ENCODE peak calls at places on chromosome 17, in six cellular contexts. One of them, this sample, is unnamed. For H3K36me3 and H3K4me1, the result is how much of the 10 kb centered on the place peaks cover.

GRCh38 chr17:52824542-52824941 is 666.0 kb upstream of the CA10 start:
- DNase-seq in CD8-positive, alpha-beta memory T cell: no peak
- DNase-seq in H1: no peak
- DNase-seq in SJSA1: no peak
- DNase-seq in stomach: no peak
- DNase-seq in transverse colon: peak
- DNase-seq in this sample: no peak

GRCh38 chr17:65953316-65954147 is 238.4 kb downstream of the CEP112 start:
- DNase-seq in transverse colon: no peak
- DNase-seq in H1: no peak
- DNase-seq in stomach: no peak
- DNase-seq in CD8-positive, alpha-beta memory T cell: no peak
- DNase-seq in SJSA1: no peak
- DNase-seq in this sample: no peak

GRCh38 chr17:57905875-57906455 is 49.2 kb downstream of the CUEDC1 start:
- DNase-seq in SJSA1: no peak
- DNase-seq in CD8-positive, alpha-beta memory T cell: no peak
- DNase-seq in H1: no peak
- DNase-seq in stomach: no peak
- DNase-seq in transverse colon: no peak
- DNase-seq in this sample: no peak

GRCh38 chr17:64938925-64939474 is 19.7 kb upstream of the LRRC37A3 start:
- DNase-seq in CD8-positive, alpha-beta memory T cell: peak
- DNase-seq in SJSA1: no peak
- DNase-seq in H1: peak
- DNase-seq in stomach: peak
- DNase-seq in transverse colon: peak
- DNase-seq in this sample: peak

GRCh38 chr17:19647697-19648474 is 665 bp upstream of the ALDH3A2 start:
- DNase-seq in stomach: peak
- DNase-seq in SJSA1: peak
- DNase-seq in H1: no peak
- DNase-seq in transverse colon: peak
- DNase-seq in CD8-positive, alpha-beta memory T cell: no peak
- DNase-seq in this sample: peak

GRCh38 chr17:8496081-8496480 is 60.4 kb downstream of the NDEL1 start:
- DNase-seq in H1: no peak
- DNase-seq in CD8-positive, alpha-beta memory T cell: no peak
- DNase-seq in transverse colon: no peak
- DNase-seq in stomach: no peak
- DNase-seq in SJSA1: no peak
- DNase-seq in this sample: no peak

GRCh38 chr17:81189670-81190530 is 23.9 kb upstream of the AATK start:
- DNase-seq in transverse colon: no peak
- DNase-seq in SJSA1: no peak
- DNase-seq in H1: no peak
- DNase-seq in CD8-positive, alpha-beta memory T cell: no peak
- DNase-seq in stomach: no peak
- DNase-seq in this sample: no peak

GRCh38 chr17:65121368-65121767 is 15.8 kb upstream of the RGS9 start:
- DNase-seq in transverse colon: no peak
- DNase-seq in stomach: no peak
- DNase-seq in H1: no peak
- DNase-seq in CD8-positive, alpha-beta memory T cell: no peak
- DNase-seq in SJSA1: no peak
- DNase-seq in this sample: no peak

GRCh38 chr17:80795737-80796136 is 195.9 kb upstream of the CHMP6 start:
- DNase-seq in stomach: no peak
- DNase-seq in CD8-positive, alpha-beta memory T cell: no peak
- DNase-seq in H1: no peak
- DNase-seq in SJSA1: no peak
- DNase-seq in transverse colon: no peak
- DNase-seq in this sample: peak

GRCh38 chr17:19285218-19285900 is 48.2 kb downstream of the EPN2 start:
- DNase-seq in H1: no peak
- DNase-seq in CD8-positive, alpha-beta memory T cell: no peak
- DNase-seq in SJSA1: no peak
- DNase-seq in transverse colon: no peak
- DNase-seq in stomach: no peak
- DNase-seq in this sample: no peak

GRCh38 chr17:55898195-55898594 is 147.3 kb downstream of the PCTP start:
- DNase-seq in CD8-positive, alpha-beta memory T cell: no peak
- DNase-seq in transverse colon: no peak
- DNase-seq in SJSA1: peak
- DNase-seq in H1: no peak
- DNase-seq in stomach: no peak
- DNase-seq in this sample: no peak

GRCh38 chr17:78472035-78472905 is 93.8 kb downstream of the PGS1 start:
- DNase-seq in SJSA1: no peak
- DNase-seq in stomach: no peak
- DNase-seq in transverse colon: no peak
- DNase-seq in CD8-positive, alpha-beta memory T cell: no peak
- DNase-seq in H1: no peak
- DNase-seq in this sample: no peak

GRCh38 chr17:56597495-56597990 is 4.0 kb downstream of the NOG start:
- DNase-seq in stomach: no peak
- DNase-seq in transverse colon: no peak
- DNase-seq in H1: no peak
- DNase-seq in CD8-positive, alpha-beta memory T cell: peak
- DNase-seq in SJSA1: peak
- DNase-seq in this sample: peak

GRCh38 chr17:78441271-78441986 is 63.0 kb downstream of the PGS1 start:
- DNase-seq in SJSA1: no peak
- DNase-seq in CD8-positive, alpha-beta memory T cell: no peak
- DNase-seq in transverse colon: no peak
- DNase-seq in H1: no peak
- DNase-seq in stomach: no peak
- DNase-seq in this sample: no peak

GRCh38 chr17:17108681-17109049 is 66.4 kb downstream of the MPRIP start:
- DNase-seq in stomach: peak
- DNase-seq in SJSA1: no peak
- DNase-seq in transverse colon: peak
- DNase-seq in H1: no peak
- DNase-seq in CD8-positive, alpha-beta memory T cell: no peak
- DNase-seq in this sample: no peak

GRCh38 chr17:43789482-43789881 is 9.2 kb downstream of the CFAP97D1 start:
- DNase-seq in stomach: no peak
- DNase-seq in SJSA1: no peak
- DNase-seq in CD8-positive, alpha-beta memory T cell: no peak
- DNase-seq in H1: no peak
- DNase-seq in transverse colon: no peak
- DNase-seq in this sample: no peak

GRCh38 chr17:42684929-42685556 is 2.7 kb downstream of the CNTNAP1 start:
- DNase-seq in stomach: no peak
- DNase-seq in CD8-positive, alpha-beta memory T cell: no peak
- DNase-seq in transverse colon: no peak
- DNase-seq in H1: no peak
- DNase-seq in SJSA1: no peak
- DNase-seq in this sample: no peak

GRCh38 chr17:57819867-57820266 is 30.0 kb downstream of the MRPS23 start:
- DNase-seq in transverse colon: no peak
- DNase-seq in CD8-positive, alpha-beta memory T cell: no peak
- DNase-seq in SJSA1: no peak
- DNase-seq in stomach: no peak
- DNase-seq in H1: no peak
- DNase-seq in this sample: no peak

GRCh38 chr17:58710948-58711552 is 18.6 kb downstream of the RAD51C start:
- DNase-seq in transverse colon: peak
- DNase-seq in H1: no peak
- DNase-seq in stomach: peak
- DNase-seq in SJSA1: peak
- DNase-seq in CD8-positive, alpha-beta memory T cell: peak
- DNase-seq in this sample: no peak

GRCh38 chr17:6627019-6627418 is 13.5 kb downstream of the KIAA0753 start:
- DNase-seq in stomach: no peak
- DNase-seq in transverse colon: no peak
- DNase-seq in SJSA1: no peak
- DNase-seq in CD8-positive, alpha-beta memory T cell: no peak
- DNase-seq in H1: no peak
- DNase-seq in this sample: no peak

GRCh38 chr17:51260960-51261958 is 913 bp downstream of the UTP18 start:
- DNase-seq in H1: peak
- DNase-seq in CD8-positive, alpha-beta memory T cell: peak
- DNase-seq in stomach: peak
- DNase-seq in transverse colon: peak
- DNase-seq in SJSA1: peak
- DNase-seq in this sample: peak

GRCh38 chr17:29617481-29618271 is 5.0 kb downstream of the CORO6 start:
- DNase-seq in stomach: peak
- DNase-seq in H1: no peak
- DNase-seq in CD8-positive, alpha-beta memory T cell: peak
- DNase-seq in SJSA1: peak
- DNase-seq in transverse colon: peak
- DNase-seq in this sample: peak

GRCh38 chr17:35432176-35433074 is at the start of gene SLFN12:
- DNase-seq in transverse colon: peak
- DNase-seq in SJSA1: peak
- DNase-seq in CD8-positive, alpha-beta memory T cell: peak
- DNase-seq in stomach: peak
- DNase-seq in H1: peak
- DNase-seq in this sample: peak

GRCh38 chr17:66541461-66542182 is 239.2 kb downstream of the PRKCA start:
- DNase-seq in transverse colon: no peak
- DNase-seq in H1: no peak
- DNase-seq in stomach: no peak
- DNase-seq in CD8-positive, alpha-beta memory T cell: no peak
- DNase-seq in SJSA1: no peak
- DNase-seq in this sample: no peak

GRCh38 chr17:15744091-15744676 is 12.1 kb downstream of the TBC1D26 start:
- DNase-seq in H1: no peak
- DNase-seq in SJSA1: no peak
- DNase-seq in stomach: no peak
- DNase-seq in CD8-positive, alpha-beta memory T cell: no peak
- DNase-seq in transverse colon: no peak
- DNase-seq in this sample: no peak

GRCh38 chr17:15742051-15742795 is 10.1 kb downstream of the TBC1D26 start:
- DNase-seq in stomach: no peak
- DNase-seq in transverse colon: no peak
- DNase-seq in H1: no peak
- DNase-seq in SJSA1: no peak
- DNase-seq in CD8-positive, alpha-beta memory T cell: no peak
- DNase-seq in this sample: no peak

GRCh38 chr17:15742921-15743320 is 10.8 kb downstream of the TBC1D26 start:
- DNase-seq in CD8-positive, alpha-beta memory T cell: no peak
- DNase-seq in transverse colon: no peak
- DNase-seq in stomach: no peak
- DNase-seq in H1: no peak
- DNase-seq in SJSA1: no peak
- DNase-seq in this sample: no peak

GRCh38 chr17:15741624-15742023 is 9.5 kb downstream of the TBC1D26 start:
- DNase-seq in SJSA1: no peak
- DNase-seq in stomach: no peak
- DNase-seq in H1: no peak
- DNase-seq in CD8-positive, alpha-beta memory T cell: no peak
- DNase-seq in transverse colon: no peak
- DNase-seq in this sample: no peak

DNA sequence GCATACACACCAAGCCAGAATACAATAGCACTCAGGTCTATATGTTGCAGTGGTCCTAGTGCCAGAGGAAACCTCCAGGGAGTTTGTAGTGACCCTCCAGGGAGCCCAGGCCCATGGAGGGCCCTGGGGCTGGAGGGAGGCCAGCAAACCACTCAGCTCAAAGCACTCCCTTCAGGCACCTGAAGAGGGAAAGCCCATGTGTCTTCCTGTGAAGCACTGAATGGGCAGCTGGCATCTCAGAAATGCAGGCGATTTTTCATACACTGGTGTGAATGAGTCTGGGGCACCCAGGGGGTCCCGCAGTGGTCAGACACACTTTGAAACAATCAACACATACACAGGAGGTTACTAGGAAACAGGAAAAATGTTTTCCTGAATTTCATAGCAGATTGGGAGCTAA is 12.8 kb downstream of the TBC1D26 start:
- DNase-seq in transverse colon: no peak
- DNase-seq in H1: no peak
- DNase-seq in SJSA1: no peak
- DNase-seq in CD8-positive, alpha-beta memory T cell: no peak
- DNase-seq in stomach: no peak
- DNase-seq in this sample: no peak
- H3K27ac ChIP-seq in transverse colon: no peak
- H3K27ac ChIP-seq in H1: no peak
- H3K27ac ChIP-seq in SJSA1: no peak
- H3K27ac ChIP-seq in CD8-positive, alpha-beta memory T cell: no peak
- H3K27ac ChIP-seq in stomach: no peak
- H3K27ac ChIP-seq in this sample: no peak

GRCh38 chr17:47973541-47973940 is 2.6 kb downstream of the CDK5RAP3 start:
- DNase-seq in H1: no peak
- DNase-seq in transverse colon: no peak
- DNase-seq in CD8-positive, alpha-beta memory T cell: no peak
- DNase-seq in stomach: no peak
- DNase-seq in SJSA1: no peak
- DNase-seq in this sample: no peak
- H3K36me3 ChIP-seq in H1: under half
- H3K36me3 ChIP-seq in transverse colon: under half
- H3K36me3 ChIP-seq in CD8-positive, alpha-beta memory T cell: under half
- H3K36me3 ChIP-seq in stomach: half or more
- H3K36me3 ChIP-seq in SJSA1: under half
- H3K36me3 ChIP-seq in this sample: half or more

GRCh38 chr17:40112191-40112590 is 9.6 kb upstream of the MSL1 start:
- DNase-seq in H1: no peak
- DNase-seq in SJSA1: no peak
- DNase-seq in CD8-positive, alpha-beta memory T cell: no peak
- DNase-seq in stomach: no peak
- DNase-seq in transverse colon: no peak
- DNase-seq in this sample: no peak

GRCh38 chr17:40115101-40115436 is 6.7 kb upstream of the MSL1 start:
- DNase-seq in stomach: no peak
- DNase-seq in SJSA1: no peak
- DNase-seq in CD8-positive, alpha-beta memory T cell: no peak
- DNase-seq in H1: no peak
- DNase-seq in transverse colon: no peak
- DNase-seq in this sample: no peak

GRCh38 chr17:40113110-40113960 is 8.4 kb upstream of the MSL1 start:
- DNase-seq in CD8-positive, alpha-beta memory T cell: peak
- DNase-seq in transverse colon: peak
- DNase-seq in stomach: peak
- DNase-seq in SJSA1: peak
- DNase-seq in H1: no peak
- DNase-seq in this sample: peak

GRCh38 chr17:40112718-40113109 is 9.1 kb upstream of the MSL1 start:
- DNase-seq in H1: no peak
- DNase-seq in transverse colon: no peak
- DNase-seq in CD8-positive, alpha-beta memory T cell: no peak
- DNase-seq in stomach: no peak
- DNase-seq in SJSA1: no peak
- DNase-seq in this sample: no peak

DNA sequence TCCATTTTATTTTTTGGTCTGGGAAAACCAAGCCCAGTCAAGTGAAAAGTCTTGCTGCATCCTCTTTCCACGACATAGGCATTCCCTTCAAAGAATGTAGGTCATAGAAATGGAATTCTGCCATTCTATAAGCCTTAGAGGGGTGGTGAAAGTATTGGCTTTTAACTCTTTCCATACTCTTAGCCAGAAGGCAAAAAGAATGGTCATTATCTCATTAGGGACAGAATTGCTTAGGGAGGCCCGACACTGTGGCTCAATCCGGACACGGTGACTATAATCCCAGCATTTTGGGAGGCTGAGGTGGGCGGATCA is 7.9 kb upstream of the MSL1 start:
- DNase-seq in transverse colon: no peak
- DNase-seq in CD8-positive, alpha-beta memory T cell: no peak
- DNase-seq in H1: no peak
- DNase-seq in SJSA1: no peak
- DNase-seq in stomach: no peak
- DNase-seq in this sample: no peak
- H3K4me1 ChIP-seq in transverse colon: half or more
- H3K4me1 ChIP-seq in CD8-positive, alpha-beta memory T cell: under half
- H3K4me1 ChIP-seq in H1: under half
- H3K4me1 ChIP-seq in SJSA1: under half
- H3K4me1 ChIP-seq in stomach: under half
- H3K4me1 ChIP-seq in this sample: half or more

GRCh38 chr17:76843703-76844484 is 24.3 kb upstream of the MGAT5B start:
- DNase-seq in CD8-positive, alpha-beta memory T cell: no peak
- DNase-seq in H1: no peak
- DNase-seq in SJSA1: no peak
- DNase-seq in transverse colon: no peak
- DNase-seq in stomach: no peak
- DNase-seq in this sample: no peak
- H3K27ac ChIP-seq in CD8-positive, alpha-beta memory T cell: no peak
- H3K27ac ChIP-seq in H1: no peak
- H3K27ac ChIP-seq in SJSA1: no peak
- H3K27ac ChIP-seq in transverse colon: no peak
- H3K27ac ChIP-seq in stomach: no peak
- H3K27ac ChIP-seq in this sample: no peak